ENCODE peak calls at places on chromosomes 2 and 18, in six cellular contexts. V is A549, Z is upper lobe of left lung, L is K562, O is HepG2, J is GM12878. R is an unnamed sample.

GRCh38 chr2:84297155-84297554 is 161.9 kb downstream of the SUCLG1 start:
- ATAC-seq in V (no peak), Z (peak; percentile 55), L (no peak), O (peak; percentile 33), J (no peak), R (no peak)

GRCh38 chr2:216683846-216684245 is 11.5 kb downstream of the IGFBP5 start:
- ATAC-seq in V (peak; percentile 47), Z (peak; percentile 67), L (no peak), O (peak; percentile 78), J (no peak), R (peak; percentile 94)

GRCh38 chr2:62998949-62999348 is 51.7 kb upstream of the OTX1 start:
- ATAC-seq in V (no peak), Z (no peak), L (no peak), O (no peak), J (no peak), R (no peak)

GRCh38 chr2:226776104-226776503 is 23.5 kb downstream of the IRS1 start:
- ATAC-seq in V (no peak), Z (no peak), L (no peak), O (no peak), J (no peak), R (no peak)

GRCh38 chr2:27624943-27625342 is 3.9 kb downstream of the CCDC121 start:
- ATAC-seq in V (no peak), Z (no peak), L (no peak), O (no peak), J (no peak), R (no peak)

GRCh38 chr18:24200899-24201298 is 62.0 kb downstream of the CABYR start:
- ATAC-seq in V (no peak), Z (no peak), L (no peak), O (no peak), J (no peak), R (no peak)

GRCh38 chr2:86646329-86646728 is 22.7 kb upstream of the RNF103 start:
- ATAC-seq in V (no peak), Z (no peak), L (no peak), O (no peak), J (no peak), R (no peak)

GRCh38 chr2:17164550-17164949 is 353.7 kb downstream of the RAD51AP2 start:
- ATAC-seq in V (no peak), Z (no peak), L (no peak), O (no peak), J (no peak), R (no peak)

GRCh38 chr2:219418155-219418569 is at the start of gene DES:
- ATAC-seq in V (no peak), Z (no peak), L (no peak), O (no peak), J (no peak), R (peak; percentile 79)

GRCh38 chr18:23141022-23141999 is 6.0 kb downstream of the CABLES1 start:
- ATAC-seq in V (peak; percentile 23), Z (no peak), L (no peak), O (peak; percentile 81), J (peak; percentile 3), R (no peak)

GRCh38 chr2:210363876-210364275 is 48.9 kb upstream of the MYL1 start:
- ATAC-seq in V (no peak), Z (no peak), L (no peak), O (peak; percentile 95), J (no peak), R (no peak)

GRCh38 chr18:41703744-41704530 is 251.1 kb upstream of the PIK3C3 start:
- ATAC-seq in V (no peak), Z (no peak), L (no peak), O (no peak), J (no peak), R (no peak)
- TF ChIP-seq EP300 in V (no peak), Z (no peak), L (no peak), O (no peak), J (no peak), R (no peak)

GRCh38 chr18:55092166-55092565 is 132.9 kb upstream of the CCDC68 start:
- ATAC-seq in V (no peak), Z (no peak), L (no peak), O (no peak), J (no peak), R (no peak)
- H3K4me1 ChIP-seq in V (peaks cover 16% of the 10 kb centered on the region), Z (peaks cover 5% of the 10 kb centered on the region), L (no peaks in the 10 kb centered on the region), O (peaks cover 8% of the 10 kb centered on the region), J (no peaks in the 10 kb centered on the region), R (no peaks in the 10 kb centered on the region)

GRCh38 chr2:3479430-3480320 is 39.7 kb downstream of the ADI1 start:
- ATAC-seq in V (no peak), Z (no peak), L (no peak), O (no peak), J (no peak), R (no peak)
- H3K27ac ChIP-seq in V (no peak overlapping the region), Z (no peak overlapping the region), L (no peak overlapping the region), O (no peak overlapping the region), J (peak overlapping the region; percentile 13), R (peak overlapping the region; percentile 47)

GRCh38 chr2:32277674-32278475 is at the start of gene YIPF4:
- ATAC-seq in V (peak; percentile 100), Z (peak; percentile 97), L (peak; percentile 97), O (peak; percentile 98), J (peak; percentile 98), R (peak; percentile 99)
- TF ChIP-seq EP300 in V (no peak), Z (no peak), L (peak; percentile 4), O (no peak), J (no peak), R (no peak)

GRCh38 chr2:1590611-1591460 is 153.5 kb downstream of the PXDN start:
- ATAC-seq in V (no peak), Z (no peak), L (no peak), O (no peak), J (no peak), R (no peak)

GRCh38 chr2:1588994-1589611 is 155.2 kb downstream of the PXDN start:
- ATAC-seq in V (no peak), Z (no peak), L (peak; percentile 32), O (peak; percentile 67), J (no peak), R (no peak)

GRCh38 chr2:1593371-1594205 is 150.7 kb downstream of the PXDN start:
- ATAC-seq in V (peak; percentile 43), Z (peak; percentile 19), L (no peak), O (peak; percentile 17), J (no peak), R (no peak)

GRCh38 chr2:1591978-1592907 is 152.1 kb downstream of the PXDN start:
- ATAC-seq in V (peak; percentile 76), Z (peak; percentile 69), L (peak; percentile 46), O (peak; percentile 67), J (no peak), R (peak; percentile 83)

GRCh38 chr2:1591461-1591770 is 152.9 kb downstream of the PXDN start:
- ATAC-seq in V (no peak), Z (no peak), L (no peak), O (no peak), J (no peak), R (no peak)
- H3K4me1 ChIP-seq in V (no peaks in the 10 kb centered on the region), Z (peaks cover 41% of the 10 kb centered on the region), L (no peaks in the 10 kb centered on the region), O (no peaks in the 10 kb centered on the region), J (no peaks in the 10 kb centered on the region), R (no peaks in the 10 kb centered on the region)

R was measured in gastroesophageal sphincter.